ENCODE peak calls at places on chromosome 3, in four cellular contexts. E, Y, P and L are unnamed samples.

GRCh38 chr3:83734656-83735055 is 1224.1 kb upstream of the CADM2 start:
- DNase-seq in E (no peak), Y (no peak), P (no peak), L (no peak)

GRCh38 chr3:152269423-152270144 is 855 bp downstream of the MBNL1 start:
- DNase-seq in E (peak; percentile 87), Y (peak; percentile 36), P (no peak), L (peak; percentile 86)

GRCh38 chr3:141557961-141558706 is 71.3 kb downstream of the RASA2 start:
- DNase-seq in E (no peak), Y (no peak), P (no peak), L (no peak)

GRCh38 chr3:14537590-14538450 is 2.3 kb downstream of the GRIP2 start:
- DNase-seq in E (peak; percentile 93), Y (no peak), P (peak; percentile 52), L (no peak)

GRCh38 chr3:59270921-59271320 is 221.1 kb upstream of the CFAP20DC start:
- DNase-seq in E (no peak), Y (no peak), P (no peak), L (no peak)

GRCh38 chr3:171348121-171348520 is 112.1 kb downstream of the TNIK start:
- DNase-seq in E (no peak), Y (no peak), P (no peak), L (no peak)

GRCh38 chr3:34012102-34012461 is 213.7 kb downstream of the PDCD6IP start:
- DNase-seq in E (no peak), Y (peak; percentile 59), P (no peak), L (no peak)

GRCh38 chr3:52299815-52300611 is 12.4 kb downstream of the GLYCTK start:
- DNase-seq in E (no peak), Y (no peak), P (no peak), L (no peak)

GRCh38 chr3:48345946-48346572 is 12.6 kb upstream of the SPINK8 start:
- DNase-seq in E (no peak), Y (no peak), P (no peak), L (no peak)

GRCh38 chr3:172648736-172649135 is 62.1 kb downstream of the NCEH1 start:
- DNase-seq in E (no peak), Y (no peak), P (no peak), L (no peak)

GRCh38 chr3:72155391-72156064 is 370.6 kb upstream of the PROK2 start:
- DNase-seq in E (peak; percentile 74), Y (no peak), P (no peak), L (peak; percentile 82)

GRCh38 chr3:52524258-52524751 is 9.4 kb downstream of the NT5DC2 start:
- DNase-seq in E (no peak), Y (no peak), P (no peak), L (peak; percentile 84)

GRCh38 chr3:67349551-67350174 is 304.7 kb downstream of the SUCLG2 start:
- DNase-seq in E (no peak), Y (no peak), P (no peak), L (no peak)

GRCh38 chr3:147161833-147162232 is 244.5 kb downstream of the ZIC4 start:
- DNase-seq in E (no peak), Y (no peak), P (no peak), L (no peak)

GRCh38 chr3:38578081-38578475 is 71.4 kb downstream of the SCN5A start:
- DNase-seq in E (no peak), Y (no peak), P (no peak), L (no peak)

GRCh38 chr3:23726811-23727548 is 78.8 kb upstream of the UBE2E1 start:
- DNase-seq in E (no peak), Y (no peak), P (no peak), L (no peak)

GRCh38 chr3:34008836-34009479 is 210.5 kb downstream of the PDCD6IP start:
- DNase-seq in E (no peak), Y (no peak), P (no peak), L (no peak)

GRCh38 chr3:194254032-194254431 is 97.1 kb downstream of the CPN2 start:
- DNase-seq in E (no peak), Y (no peak), P (no peak), L (no peak)

GRCh38 chr3:127371338-127371737 is 83.5 kb upstream of the PRR20G start:
- DNase-seq in E (no peak), Y (no peak), P (no peak), L (no peak)

GRCh38 chr3:37741644-37742043 is 120.0 kb upstream of the CTDSPL start:
- DNase-seq in E (peak; percentile 27), Y (peak; percentile 43), P (no peak), L (peak; percentile 21)

DNA sequence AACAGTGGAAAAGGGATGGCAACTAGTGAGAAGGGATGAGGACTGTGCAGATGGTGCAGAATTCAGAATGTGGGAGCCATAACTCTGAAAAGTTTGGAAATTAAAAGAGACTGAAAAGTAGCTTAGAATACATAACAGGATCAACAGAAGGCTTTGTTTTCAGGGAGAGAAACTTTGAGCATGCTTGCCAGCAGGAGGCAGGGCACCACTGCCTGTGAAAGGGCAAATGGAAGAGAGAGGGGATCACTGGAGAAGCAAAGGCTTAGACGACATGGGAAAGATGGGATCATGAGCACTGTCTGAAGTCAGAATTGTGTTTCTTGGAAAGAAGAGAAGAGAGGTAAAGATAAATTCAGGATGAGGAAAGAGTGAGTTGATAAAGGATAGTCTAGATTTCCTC is 99.6 kb downstream of the ABI3BP start:
- DNase-seq in E (no peak), Y (peak; percentile 50), P (peak; percentile 24), L (no peak)
- TF ChIP-seq CTCF in E (no peak), Y (peak; percentile 18), P (no peak), L (no peak)

GRCh38 chr3:99365979-99366378 is 272.4 kb upstream of the COL8A1 start:
- DNase-seq in E (no peak), Y (no peak), P (no peak), L (no peak)

GRCh38 chr3:99365396-99365795 is 273.0 kb upstream of the COL8A1 start:
- DNase-seq in E (no peak), Y (no peak), P (no peak), L (no peak)

GRCh38 chr3:99366663-99367429 is 271.5 kb upstream of the COL8A1 start:
- DNase-seq in E (no peak), Y (peak; percentile 0), P (no peak), L (no peak)
- TF ChIP-seq CTCF in E (no peak), Y (no peak), P (no peak), L (no peak)

DNA sequence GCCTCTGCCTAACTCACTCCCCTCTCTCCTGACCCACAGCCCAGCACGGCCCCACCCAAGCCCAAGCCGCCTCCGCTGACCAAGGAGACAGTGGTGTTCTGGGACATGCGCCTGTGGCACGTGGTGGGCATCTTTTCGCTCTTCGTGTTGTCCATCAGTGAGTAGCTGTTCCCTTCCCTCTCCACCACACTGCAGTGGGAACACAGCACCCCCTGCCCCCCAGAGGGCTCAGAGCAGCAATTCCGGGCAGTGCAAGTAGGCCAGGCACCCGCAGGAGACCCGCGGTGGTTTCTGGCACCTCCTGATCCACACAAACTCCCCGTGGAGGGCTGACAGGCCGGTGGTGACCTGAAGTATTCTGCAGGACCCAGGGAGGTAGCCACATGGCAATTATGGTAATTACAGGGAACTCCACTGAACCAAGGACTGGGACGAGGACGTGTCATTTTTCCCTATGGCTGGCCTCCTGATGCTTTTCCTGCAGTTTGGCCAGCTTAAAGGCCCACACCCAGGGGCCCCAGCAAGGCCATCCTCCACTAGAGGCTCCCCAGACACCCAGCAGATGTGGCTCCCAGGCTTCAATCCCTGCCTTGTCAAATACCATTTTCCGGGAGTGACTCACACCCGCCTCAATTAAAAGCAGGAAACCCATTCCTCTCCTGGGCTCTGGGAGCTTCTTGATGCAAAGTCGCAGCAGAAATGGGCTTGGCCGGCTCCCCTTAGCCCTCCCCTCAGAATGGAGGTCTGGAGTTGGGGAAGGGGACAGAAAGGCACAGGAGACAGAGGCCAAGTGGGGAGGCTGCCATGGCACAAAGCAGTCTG is 4.8 kb downstream of the TMIE start:
- DNase-seq in E (peak; percentile 5), Y (peak; percentile 74), P (peak; percentile 19), L (no peak)
- TF ChIP-seq CTCF in E (no peak), Y (no peak), P (no peak), L (no peak)

GRCh38 chr3:22685598-22685997 is 517.5 kb upstream of the UBE2E2 start:
- DNase-seq in E (no peak), Y (peak; percentile 29), P (no peak), L (no peak)
- TF ChIP-seq CTCF in E (no peak), Y (no peak), P (no peak), L (no peak)

DNA sequence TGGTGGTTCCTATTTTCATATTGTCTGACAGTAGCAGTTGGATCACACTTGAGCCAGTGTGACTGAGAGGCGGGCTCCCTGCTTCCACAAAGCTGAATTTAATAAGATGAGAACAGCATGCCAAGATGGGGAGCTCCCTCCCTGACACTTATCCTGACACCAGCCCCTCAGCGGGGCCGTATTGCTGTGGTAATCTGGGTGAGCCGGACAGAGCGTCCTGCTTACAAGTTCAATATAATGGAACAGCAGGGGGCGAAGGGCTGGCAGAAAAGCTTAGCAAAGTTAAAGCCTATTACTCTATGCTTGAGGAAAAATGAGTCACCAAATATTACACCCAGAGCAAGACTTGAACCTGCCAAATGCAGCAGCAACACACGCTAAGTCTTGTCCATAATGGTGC is 163.9 kb upstream of the CMC1 start:
- DNase-seq in E (peak; percentile 14), Y (peak; percentile 18), P (no peak), L (peak; percentile 15)
- TF ChIP-seq CTCF in E (no peak), Y (no peak), P (no peak), L (no peak)